ENCODE peak calls at places on chromosomes 11 and 22, in five cellular contexts. One of them, this sample, is unnamed.

GRCh38 chr11:72041364-72042058 is 38.8 kb downstream of the NUMA1 start:
- DNase-seq in hepatocyte: peak
- DNase-seq in GM23248: peak
- DNase-seq in neural progenitor cell: peak
- DNase-seq in HCT116: peak
- DNase-seq in this sample: peak

GRCh38 chr22:30486661-30487115 is 14.9 kb upstream of the SEC14L3 start:
- DNase-seq in HCT116: no peak
- DNase-seq in GM23248: no peak
- DNase-seq in hepatocyte: no peak
- DNase-seq in neural progenitor cell: no peak
- DNase-seq in this sample: no peak

GRCh38 chr11:47847892-47848635 is at the start of gene NUP160:
- DNase-seq in hepatocyte: peak
- DNase-seq in GM23248: peak
- DNase-seq in neural progenitor cell: peak
- DNase-seq in HCT116: peak
- DNase-seq in this sample: peak

GRCh38 chr11:16607675-16608644 is 130.5 kb upstream of the C11orf58 start:
- DNase-seq in neural progenitor cell: peak
- DNase-seq in hepatocyte: peak
- DNase-seq in GM23248: no peak
- DNase-seq in HCT116: no peak
- DNase-seq in this sample: no peak

GRCh38 chr22:17552737-17553136 is 10.6 kb upstream of the SLC25A18 start:
- DNase-seq in GM23248: no peak
- DNase-seq in neural progenitor cell: no peak
- DNase-seq in hepatocyte: no peak
- DNase-seq in HCT116: no peak
- DNase-seq in this sample: no peak

GRCh38 chr11:131885371-131885770 is 515.0 kb downstream of the NTM start:
- DNase-seq in neural progenitor cell: no peak
- DNase-seq in hepatocyte: no peak
- DNase-seq in HCT116: no peak
- DNase-seq in GM23248: no peak
- DNase-seq in this sample: no peak

GRCh38 chr11:1669546-1670218 is 27.3 kb upstream of the KRTAP5-6 start:
- DNase-seq in neural progenitor cell: no peak
- DNase-seq in HCT116: no peak
- DNase-seq in GM23248: no peak
- DNase-seq in hepatocyte: peak
- DNase-seq in this sample: no peak

GRCh38 chr11:69337211-69337721 is 43.3 kb downstream of the MYEOV start:
- DNase-seq in neural progenitor cell: no peak
- DNase-seq in HCT116: no peak
- DNase-seq in hepatocyte: peak
- DNase-seq in GM23248: peak
- DNase-seq in this sample: peak

GRCh38 chr22:49850959-49851815 is 2.5 kb upstream of the ZBED4 start:
- DNase-seq in neural progenitor cell: no peak
- DNase-seq in hepatocyte: no peak
- DNase-seq in GM23248: no peak
- DNase-seq in HCT116: no peak
- DNase-seq in this sample: no peak

GRCh38 chr22:35883028-35883620 is 145.5 kb downstream of the RBFOX2 start:
- DNase-seq in GM23248: peak
- DNase-seq in HCT116: peak
- DNase-seq in neural progenitor cell: peak
- DNase-seq in hepatocyte: no peak
- DNase-seq in this sample: peak

GRCh38 chr22:47658182-47658581 is 895.7 kb downstream of the TBC1D22A start:
- DNase-seq in neural progenitor cell: no peak
- DNase-seq in GM23248: no peak
- DNase-seq in HCT116: no peak
- DNase-seq in hepatocyte: no peak
- DNase-seq in this sample: no peak

GRCh38 chr11:46907606-46908005 is 10.7 kb downstream of the LRP4 start:
- DNase-seq in HCT116: no peak
- DNase-seq in neural progenitor cell: no peak
- DNase-seq in hepatocyte: no peak
- DNase-seq in GM23248: no peak
- DNase-seq in this sample: no peak

GRCh38 chr22:40022536-40023225 is 27.9 kb downstream of the FAM83F start:
- DNase-seq in GM23248: peak
- DNase-seq in hepatocyte: no peak
- DNase-seq in HCT116: no peak
- DNase-seq in neural progenitor cell: no peak
- DNase-seq in this sample: no peak

GRCh38 chr11:36210529-36210928 is 78.7 kb downstream of the COMMD9 start:
- DNase-seq in HCT116: no peak
- DNase-seq in hepatocyte: no peak
- DNase-seq in GM23248: no peak
- DNase-seq in neural progenitor cell: no peak
- DNase-seq in this sample: no peak

GRCh38 chr11:122813176-122813917 is 25.0 kb upstream of the CRTAM start:
- DNase-seq in neural progenitor cell: peak
- DNase-seq in HCT116: no peak
- DNase-seq in GM23248: no peak
- DNase-seq in hepatocyte: no peak
- DNase-seq in this sample: no peak

GRCh38 chr11:74004694-74005615 is 3.9 kb downstream of the UCP3 start:
- DNase-seq in GM23248: no peak
- DNase-seq in hepatocyte: no peak
- DNase-seq in HCT116: no peak
- DNase-seq in neural progenitor cell: no peak
- DNase-seq in this sample: no peak

GRCh38 chr11:132093861-132094260 is 723.4 kb downstream of the NTM start:
- DNase-seq in neural progenitor cell: no peak
- DNase-seq in HCT116: no peak
- DNase-seq in hepatocyte: no peak
- DNase-seq in GM23248: no peak
- DNase-seq in this sample: no peak

GRCh38 chr11:44275241-44275640 is 34.7 kb downstream of the ALX4 start:
- DNase-seq in hepatocyte: no peak
- DNase-seq in neural progenitor cell: no peak
- DNase-seq in HCT116: no peak
- DNase-seq in GM23248: no peak
- DNase-seq in this sample: no peak

GRCh38 chr11:4673781-4674180 is 23.9 kb downstream of the OR51E2 start:
- DNase-seq in hepatocyte: no peak
- DNase-seq in neural progenitor cell: no peak
- DNase-seq in HCT116: no peak
- DNase-seq in GM23248: no peak
- DNase-seq in this sample: no peak

GRCh38 chr11:78207532-78208256 is 19.0 kb downstream of the USP35 start:
- DNase-seq in neural progenitor cell: no peak
- DNase-seq in GM23248: no peak
- DNase-seq in hepatocyte: no peak
- DNase-seq in HCT116: no peak
- DNase-seq in this sample: no peak

GRCh38 chr11:70212227-70212811 is 9.2 kb downstream of the FADD start:
- DNase-seq in neural progenitor cell: no peak
- DNase-seq in hepatocyte: peak
- DNase-seq in HCT116: no peak
- DNase-seq in GM23248: no peak
- DNase-seq in this sample: peak

GRCh38 chr22:45493286-45493771 is 9.4 kb upstream of the FBLN1 start:
- DNase-seq in HCT116: no peak
- DNase-seq in hepatocyte: no peak
- DNase-seq in GM23248: peak
- DNase-seq in neural progenitor cell: no peak
- DNase-seq in this sample: no peak

GRCh38 chr11:117836077-117836960 is 11.8 kb upstream of the FXYD2 start:
- DNase-seq in GM23248: no peak
- DNase-seq in hepatocyte: no peak
- DNase-seq in neural progenitor cell: no peak
- DNase-seq in HCT116: no peak
- DNase-seq in this sample: no peak

GRCh38 chr22:38404419-38404818 is 50.6 kb downstream of the KCNJ4 start:
- DNase-seq in neural progenitor cell: no peak
- DNase-seq in hepatocyte: no peak
- DNase-seq in GM23248: no peak
- DNase-seq in HCT116: no peak
- DNase-seq in this sample: no peak

GRCh38 chr11:131408011-131408640 is 37.7 kb downstream of the NTM start:
- DNase-seq in GM23248: peak
- DNase-seq in HCT116: no peak
- DNase-seq in neural progenitor cell: peak
- DNase-seq in hepatocyte: peak
- DNase-seq in this sample: peak

GRCh38 chr11:629237-629583 is 2.2 kb upstream of the SCT start:
- DNase-seq in HCT116: no peak
- DNase-seq in GM23248: no peak
- DNase-seq in hepatocyte: peak
- DNase-seq in neural progenitor cell: no peak
- DNase-seq in this sample: no peak

GRCh38 chr11:626475-627272 is at the start of gene SCT:
- DNase-seq in hepatocyte: peak
- DNase-seq in HCT116: no peak
- DNase-seq in GM23248: no peak
- DNase-seq in neural progenitor cell: peak
- DNase-seq in this sample: no peak

GRCh38 chr11:627273-627585 is 248 bp upstream of the SCT start:
- DNase-seq in neural progenitor cell: no peak
- DNase-seq in HCT116: no peak
- DNase-seq in GM23248: no peak
- DNase-seq in hepatocyte: no peak
- DNase-seq in this sample: no peak

GRCh38 chr11:625636-626319 is 1.0 kb upstream of the CDHR5 start:
- DNase-seq in HCT116: no peak
- DNase-seq in neural progenitor cell: no peak
- DNase-seq in hepatocyte: peak
- DNase-seq in GM23248: no peak
- DNase-seq in this sample: no peak

DNA sequence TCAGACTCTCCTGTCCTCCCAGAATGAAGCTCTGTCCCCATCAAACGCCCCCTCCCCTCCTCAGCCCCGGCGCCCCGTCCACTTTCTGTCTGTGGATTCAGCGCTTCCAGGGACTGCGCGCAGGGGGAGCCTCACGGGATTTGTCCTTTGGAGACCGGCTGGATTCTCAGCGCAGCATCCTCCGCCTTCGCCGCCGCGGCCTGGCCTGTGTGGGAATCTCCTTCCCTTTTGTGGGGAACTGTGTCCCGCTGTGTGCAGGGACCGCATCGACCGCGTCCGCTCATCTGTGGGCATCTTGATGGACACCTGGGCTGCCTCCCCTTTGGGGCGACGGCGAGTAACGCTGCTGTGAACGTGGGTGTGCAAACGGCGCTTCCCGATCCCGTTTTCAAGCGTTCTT is 1.1 kb upstream of the SCT start:
- DNase-seq in GM23248: no peak
- DNase-seq in HCT116: no peak
- DNase-seq in hepatocyte: no peak
- DNase-seq in neural progenitor cell: no peak
- DNase-seq in this sample: no peak
- H3K27ac ChIP-seq in GM23248: no peak
- H3K27ac ChIP-seq in HCT116: no peak
- H3K27ac ChIP-seq in hepatocyte: no peak
- H3K27ac ChIP-seq in neural progenitor cell: no peak
- H3K27ac ChIP-seq in this sample: no peak

DNA sequence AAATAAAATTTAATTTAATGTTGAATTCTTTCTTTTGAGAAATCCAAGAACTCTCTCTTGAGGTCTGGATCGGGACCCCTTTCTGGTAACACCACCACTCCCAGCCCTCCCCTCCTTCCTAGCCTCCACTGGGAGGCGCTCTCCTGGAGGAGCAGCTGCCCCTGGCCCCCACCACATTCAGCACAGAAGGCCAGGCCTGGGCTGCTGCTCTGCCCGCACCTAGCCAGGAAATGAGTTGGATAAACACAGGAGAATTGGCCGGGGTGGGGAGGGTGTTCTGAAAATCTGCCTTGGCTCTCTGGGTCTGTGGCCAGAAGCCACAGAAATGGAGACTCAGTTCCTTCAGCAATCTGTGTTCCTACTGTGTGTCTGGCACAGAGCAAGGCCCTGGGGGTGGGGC is 31.2 kb downstream of the C22orf42 start:
- DNase-seq in hepatocyte: no peak
- DNase-seq in HCT116: no peak
- DNase-seq in neural progenitor cell: peak
- DNase-seq in GM23248: no peak
- DNase-seq in this sample: no peak
- TF ChIP-seq EZH2phosphoT487 in hepatocyte: no peak
- TF ChIP-seq EZH2phosphoT487 in HCT116: no peak
- TF ChIP-seq EZH2phosphoT487 in neural progenitor cell: no peak
- TF ChIP-seq EZH2phosphoT487 in GM23248: no peak
- TF ChIP-seq EZH2phosphoT487 in this sample: no peak

DNA sequence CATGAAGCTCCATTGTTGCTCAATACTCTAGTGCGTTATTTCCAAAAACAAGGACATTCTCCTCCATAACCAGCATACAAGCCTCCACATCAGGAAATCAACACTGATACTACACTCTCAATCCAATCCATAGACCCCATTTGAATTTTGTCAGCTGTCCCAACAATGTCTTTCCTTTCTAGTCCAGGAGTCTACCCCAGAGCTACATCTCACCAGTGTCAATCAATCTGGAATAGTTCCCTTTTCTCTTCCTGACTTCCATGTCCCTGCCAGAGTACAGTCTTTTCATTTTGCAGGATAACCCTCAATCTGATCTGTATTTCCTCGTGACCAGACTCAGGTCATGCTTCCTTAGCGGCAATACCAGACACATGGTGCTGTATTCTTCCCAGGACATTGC is 43.0 kb downstream of the TCF20 start:
- DNase-seq in hepatocyte: no peak
- DNase-seq in GM23248: no peak
- DNase-seq in HCT116: no peak
- DNase-seq in neural progenitor cell: no peak
- DNase-seq in this sample: no peak
- H2AFZ ChIP-seq in hepatocyte: no peak
- H2AFZ ChIP-seq in GM23248: no peak
- H2AFZ ChIP-seq in HCT116: no peak
- H2AFZ ChIP-seq in neural progenitor cell: no peak
- H2AFZ ChIP-seq in this sample: no peak

GRCh38 chr11:23751280-23751679 is 745.6 kb upstream of the LUZP2 start:
- DNase-seq in HCT116: no peak
- DNase-seq in neural progenitor cell: no peak
- DNase-seq in hepatocyte: no peak
- DNase-seq in GM23248: no peak
- DNase-seq in this sample: peak
- H3K27ac ChIP-seq in HCT116: no peak
- H3K27ac ChIP-seq in neural progenitor cell: no peak
- H3K27ac ChIP-seq in hepatocyte: no peak
- H3K27ac ChIP-seq in GM23248: no peak
- H3K27ac ChIP-seq in this sample: no peak

GRCh38 chr11:61814242-61814957 is 2.4 kb downstream of the FADS1 start:
- DNase-seq in HCT116: peak
- DNase-seq in hepatocyte: peak
- DNase-seq in neural progenitor cell: peak
- DNase-seq in GM23248: peak
- DNase-seq in this sample: peak

GRCh38 chr11:61817471-61818202 is 834 bp upstream of the FADS1 start:
- DNase-seq in HCT116: no peak
- DNase-seq in neural progenitor cell: no peak
- DNase-seq in hepatocyte: no peak
- DNase-seq in GM23248: no peak
- DNase-seq in this sample: peak

GRCh38 chr11:61814958-61815789 is 1.6 kb downstream of the FADS1 start:
- DNase-seq in GM23248: peak
- DNase-seq in neural progenitor cell: peak
- DNase-seq in hepatocyte: peak
- DNase-seq in HCT116: peak
- DNase-seq in this sample: peak

GRCh38 chr11:61816736-61817455 is at the start of gene FADS1:
- DNase-seq in hepatocyte: peak
- DNase-seq in GM23248: peak
- DNase-seq in HCT116: peak
- DNase-seq in neural progenitor cell: peak
- DNase-seq in this sample: peak

GRCh38 chr11:61815790-61816735 is 740 bp downstream of the FADS1 start:
- DNase-seq in HCT116: peak
- DNase-seq in GM23248: peak
- DNase-seq in neural progenitor cell: peak
- DNase-seq in hepatocyte: peak
- DNase-seq in this sample: peak
- TF ChIP-seq EZH2phosphoT487 in HCT116: no peak
- TF ChIP-seq EZH2phosphoT487 in GM23248: no peak
- TF ChIP-seq EZH2phosphoT487 in neural progenitor cell: no peak
- TF ChIP-seq EZH2phosphoT487 in hepatocyte: no peak
- TF ChIP-seq EZH2phosphoT487 in this sample: no peak

This sample was measured in PC-3.